ENCODE peak calls at places on chromosomes 16 and 17, in nine cellular contexts. One of them, this sample, is unnamed.

GRCh38 chr17:59466943-59467801 is 98.2 kb upstream of the DHX40 start:
- DNase-seq in endothelial cell of umbilical vein: no peak
- DNase-seq in A549: no peak
- DNase-seq in heart left ventricle: no peak
- DNase-seq in stomach: no peak
- DNase-seq in uterus: no peak
- DNase-seq in IMR-90: no peak
- DNase-seq in testis: no peak
- DNase-seq in transverse colon: peak; percentile 15
- DNase-seq in this sample: no peak

GRCh38 chr16:68844211-68844564 is 857 bp downstream of the TANGO6 start:
- DNase-seq in heart left ventricle: no peak
- DNase-seq in stomach: no peak
- DNase-seq in IMR-90: no peak
- DNase-seq in endothelial cell of umbilical vein: no peak
- DNase-seq in A549: peak; percentile 25
- DNase-seq in testis: no peak
- DNase-seq in uterus: no peak
- DNase-seq in transverse colon: no peak
- DNase-seq in this sample: no peak

GRCh38 chr16:23385441-23385840 is 67.5 kb downstream of the COG7 start:
- DNase-seq in transverse colon: no peak
- DNase-seq in uterus: no peak
- DNase-seq in stomach: no peak
- DNase-seq in endothelial cell of umbilical vein: no peak
- DNase-seq in heart left ventricle: no peak
- DNase-seq in testis: no peak
- DNase-seq in IMR-90: no peak
- DNase-seq in A549: no peak
- DNase-seq in this sample: no peak

GRCh38 chr17:75277664-75278071 is 6.6 kb upstream of the MIF4GD start:
- DNase-seq in transverse colon: no peak
- DNase-seq in uterus: no peak
- DNase-seq in stomach: no peak
- DNase-seq in IMR-90: peak; percentile 32
- DNase-seq in heart left ventricle: no peak
- DNase-seq in testis: no peak
- DNase-seq in A549: no peak
- DNase-seq in endothelial cell of umbilical vein: no peak
- DNase-seq in this sample: no peak

GRCh38 chr16:57988929-57989328 is 11.5 kb downstream of the ZNF319 start:
- DNase-seq in IMR-90: no peak
- DNase-seq in heart left ventricle: peak; percentile 54
- DNase-seq in A549: no peak
- DNase-seq in uterus: no peak
- DNase-seq in testis: no peak
- DNase-seq in endothelial cell of umbilical vein: no peak
- DNase-seq in stomach: no peak
- DNase-seq in transverse colon: no peak
- DNase-seq in this sample: no peak

GRCh38 chr17:17063546-17064122 is 21.4 kb downstream of the MPRIP start:
- DNase-seq in stomach: peak; percentile 39
- DNase-seq in uterus: no peak
- DNase-seq in IMR-90: no peak
- DNase-seq in testis: peak; percentile 70
- DNase-seq in heart left ventricle: peak; percentile 80
- DNase-seq in transverse colon: peak; percentile 33
- DNase-seq in endothelial cell of umbilical vein: no peak
- DNase-seq in A549: no peak
- DNase-seq in this sample: no peak

GRCh38 chr17:47239663-47240374 is 13.8 kb upstream of the ITGB3 start:
- DNase-seq in A549: peak; percentile 50
- DNase-seq in stomach: peak; percentile 50
- DNase-seq in endothelial cell of umbilical vein: peak; percentile 99
- DNase-seq in IMR-90: peak; percentile 98
- DNase-seq in heart left ventricle: peak; percentile 91
- DNase-seq in transverse colon: peak; percentile 60
- DNase-seq in testis: peak; percentile 86
- DNase-seq in uterus: peak; percentile 80
- DNase-seq in this sample: no peak

GRCh38 chr17:7266784-7267183 is 4.5 kb upstream of the CLDN7 start:
- DNase-seq in A549: no peak
- DNase-seq in IMR-90: peak; percentile 41
- DNase-seq in transverse colon: no peak
- DNase-seq in testis: no peak
- DNase-seq in endothelial cell of umbilical vein: no peak
- DNase-seq in uterus: no peak
- DNase-seq in stomach: no peak
- DNase-seq in heart left ventricle: no peak
- DNase-seq in this sample: no peak

GRCh38 chr16:85637808-85638186 is 24.7 kb downstream of the GSE1 start:
- DNase-seq in transverse colon: no peak
- DNase-seq in testis: peak; percentile 55
- DNase-seq in stomach: peak; percentile 79
- DNase-seq in endothelial cell of umbilical vein: no peak
- DNase-seq in heart left ventricle: no peak
- DNase-seq in A549: no peak
- DNase-seq in uterus: no peak
- DNase-seq in IMR-90: no peak
- DNase-seq in this sample: no peak
- TF ChIP-seq CTCF in transverse colon: no peak
- TF ChIP-seq CTCF in testis: no peak
- TF ChIP-seq CTCF in stomach: no peak
- TF ChIP-seq CTCF in endothelial cell of umbilical vein: no peak
- TF ChIP-seq CTCF in heart left ventricle: no peak
- TF ChIP-seq CTCF in A549: no peak
- TF ChIP-seq CTCF in uterus: no peak
- TF ChIP-seq CTCF in IMR-90: no peak
- TF ChIP-seq CTCF in this sample: no peak

GRCh38 chr17:36597229-36597628 is 4.2 kb upstream of the MRM1 start:
- DNase-seq in testis: no peak
- DNase-seq in stomach: no peak
- DNase-seq in uterus: no peak
- DNase-seq in endothelial cell of umbilical vein: no peak
- DNase-seq in IMR-90: no peak
- DNase-seq in heart left ventricle: no peak
- DNase-seq in transverse colon: peak; percentile 78
- DNase-seq in A549: no peak
- DNase-seq in this sample: no peak

GRCh38 chr17:36592316-36592710 is 634 bp downstream of the DHRS11 start:
- DNase-seq in stomach: no peak
- DNase-seq in IMR-90: no peak
- DNase-seq in A549: peak; percentile 49
- DNase-seq in testis: no peak
- DNase-seq in uterus: no peak
- DNase-seq in heart left ventricle: peak; percentile 40
- DNase-seq in endothelial cell of umbilical vein: peak; percentile 10
- DNase-seq in transverse colon: peak; percentile 33
- DNase-seq in this sample: no peak

GRCh38 chr17:36592711-36593321 is 1.1 kb downstream of the DHRS11 start:
- DNase-seq in testis: no peak
- DNase-seq in transverse colon: peak; percentile 75
- DNase-seq in IMR-90: no peak
- DNase-seq in stomach: no peak
- DNase-seq in heart left ventricle: no peak
- DNase-seq in uterus: no peak
- DNase-seq in endothelial cell of umbilical vein: no peak
- DNase-seq in A549: no peak
- DNase-seq in this sample: no peak

GRCh38 chr17:36593651-36594316 is 2.1 kb downstream of the DHRS11 start:
- DNase-seq in heart left ventricle: no peak
- DNase-seq in endothelial cell of umbilical vein: no peak
- DNase-seq in stomach: no peak
- DNase-seq in A549: no peak
- DNase-seq in uterus: no peak
- DNase-seq in testis: no peak
- DNase-seq in IMR-90: no peak
- DNase-seq in transverse colon: peak; percentile 30
- DNase-seq in this sample: no peak

DNA sequence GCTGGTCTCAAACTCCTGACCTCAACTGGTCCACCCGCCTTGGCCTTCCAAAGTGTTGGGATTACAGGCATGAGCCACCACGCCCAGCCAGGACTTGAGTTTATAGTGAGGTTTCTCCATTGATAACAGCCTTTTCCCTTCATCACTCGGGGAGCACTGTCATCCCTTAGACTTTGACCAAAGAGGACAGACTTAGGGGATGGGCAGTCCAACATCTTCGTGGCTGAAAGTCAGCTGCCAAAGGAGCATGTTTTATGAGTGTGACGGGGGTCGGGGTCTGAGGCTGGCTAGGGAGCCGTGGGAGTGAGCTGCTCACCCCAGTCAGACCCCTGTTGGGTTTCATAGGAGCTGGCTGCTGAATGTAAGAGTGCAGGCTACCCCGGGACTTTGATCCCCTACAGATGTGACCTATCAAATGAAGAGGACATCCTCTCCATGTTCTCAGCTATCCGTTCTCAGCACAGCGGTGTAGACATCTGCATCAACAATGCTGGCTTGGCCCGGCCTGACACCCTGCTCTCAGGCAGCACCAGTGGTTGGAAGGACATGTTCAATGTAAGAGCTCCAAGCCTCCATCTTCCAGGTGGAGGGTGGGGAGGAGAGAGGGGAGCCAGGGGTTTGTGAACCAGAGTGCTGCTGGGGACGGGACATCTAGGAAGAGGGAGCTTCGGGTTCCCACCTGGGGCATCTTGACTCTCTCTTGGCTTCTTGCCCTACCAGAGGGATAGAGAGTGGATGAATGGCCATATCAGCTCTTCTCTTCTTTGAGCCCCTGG is 3.1 kb downstream of the DHRS11 start:
- DNase-seq in endothelial cell of umbilical vein: no peak
- DNase-seq in IMR-90: no peak
- DNase-seq in heart left ventricle: no peak
- DNase-seq in testis: no peak
- DNase-seq in stomach: no peak
- DNase-seq in uterus: no peak
- DNase-seq in transverse colon: peak; percentile 23
- DNase-seq in A549: no peak
- DNase-seq in this sample: no peak
- TF ChIP-seq POLR2A in endothelial cell of umbilical vein: no peak
- TF ChIP-seq POLR2A in IMR-90: no peak
- TF ChIP-seq POLR2A in heart left ventricle: no peak
- TF ChIP-seq POLR2A in testis: no peak
- TF ChIP-seq POLR2A in stomach: no peak
- TF ChIP-seq POLR2A in uterus: no peak
- TF ChIP-seq POLR2A in transverse colon: no peak
- TF ChIP-seq POLR2A in A549: no peak
- TF ChIP-seq POLR2A in this sample: no peak

GRCh38 chr16:19559242-19559910 is 3.9 kb downstream of the VPS35L start:
- DNase-seq in A549: peak; percentile 35
- DNase-seq in stomach: no peak
- DNase-seq in IMR-90: peak; percentile 69
- DNase-seq in transverse colon: no peak
- DNase-seq in uterus: no peak
- DNase-seq in heart left ventricle: no peak
- DNase-seq in testis: no peak
- DNase-seq in endothelial cell of umbilical vein: peak; percentile 59
- DNase-seq in this sample: no peak

GRCh38 chr16:19555186-19555937 is at the start of gene VPS35L:
- DNase-seq in IMR-90: peak; percentile 99
- DNase-seq in uterus: peak; percentile 98
- DNase-seq in heart left ventricle: peak; percentile 99
- DNase-seq in stomach: peak; percentile 97
- DNase-seq in testis: peak; percentile 97
- DNase-seq in transverse colon: peak; percentile 98
- DNase-seq in A549: peak; percentile 98
- DNase-seq in endothelial cell of umbilical vein: peak; percentile 100
- DNase-seq in this sample: peak; percentile 98

GRCh38 chr16:19560078-19560477 is 4.6 kb downstream of the VPS35L start:
- DNase-seq in uterus: no peak
- DNase-seq in testis: no peak
- DNase-seq in transverse colon: no peak
- DNase-seq in stomach: no peak
- DNase-seq in IMR-90: no peak
- DNase-seq in endothelial cell of umbilical vein: no peak
- DNase-seq in A549: no peak
- DNase-seq in heart left ventricle: no peak
- DNase-seq in this sample: no peak

DNA sequence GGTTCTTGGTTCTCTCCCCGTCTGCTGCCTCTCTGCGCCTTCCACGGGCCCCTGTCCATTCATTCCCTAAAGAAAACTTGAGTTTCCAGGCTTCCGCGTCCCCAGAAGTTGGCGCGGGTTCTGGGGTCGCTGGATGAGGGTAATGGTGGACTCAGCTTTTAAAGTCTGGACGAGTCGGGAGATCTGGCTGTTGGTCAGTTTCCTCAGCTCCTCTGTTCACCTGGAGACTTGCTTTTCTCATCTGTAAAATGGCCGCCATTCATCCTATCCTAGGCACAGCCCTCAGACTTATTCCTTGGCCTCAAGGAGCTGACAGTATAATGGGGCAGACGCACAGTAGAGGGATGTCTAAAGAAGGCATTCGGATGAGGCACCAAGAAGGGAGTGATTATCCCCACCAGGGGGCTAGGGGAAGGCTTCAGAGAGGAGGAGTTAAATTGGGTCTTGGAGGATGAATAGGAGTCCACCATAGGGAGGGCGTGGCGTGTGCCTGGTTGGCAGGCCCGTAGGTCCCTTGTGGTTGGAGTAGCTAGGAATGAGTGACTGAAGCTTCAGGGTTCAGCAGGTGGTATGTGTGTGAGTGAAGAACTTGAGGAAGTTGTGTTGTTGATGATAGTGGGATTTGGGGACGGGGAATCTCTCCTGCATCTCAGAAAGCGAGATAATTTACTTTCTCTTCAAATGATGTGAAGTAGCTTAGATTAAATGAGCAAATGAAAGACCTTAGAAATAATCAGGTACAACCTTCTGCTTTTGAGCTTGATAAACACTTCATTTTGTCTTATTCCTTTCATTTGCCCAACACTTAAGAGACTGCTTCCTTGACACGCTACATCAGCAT is 655 bp downstream of the VPS35L start:
- DNase-seq in endothelial cell of umbilical vein: peak; percentile 52
- DNase-seq in IMR-90: peak; percentile 26
- DNase-seq in uterus: peak; percentile 19
- DNase-seq in testis: peak; percentile 46
- DNase-seq in heart left ventricle: no peak
- DNase-seq in stomach: no peak
- DNase-seq in A549: peak; percentile 41
- DNase-seq in transverse colon: peak; percentile 11
- DNase-seq in this sample: no peak
- TF ChIP-seq CTCF in endothelial cell of umbilical vein: no peak
- TF ChIP-seq CTCF in IMR-90: no peak
- TF ChIP-seq CTCF in uterus: no peak
- TF ChIP-seq CTCF in testis: no peak
- TF ChIP-seq CTCF in heart left ventricle: no peak
- TF ChIP-seq CTCF in stomach: no peak
- TF ChIP-seq CTCF in A549: no peak
- TF ChIP-seq CTCF in transverse colon: no peak
- TF ChIP-seq CTCF in this sample: no peak

GRCh38 chr16:11493531-11493929 is 93.2 kb downstream of the LITAF start:
- DNase-seq in endothelial cell of umbilical vein: no peak
- DNase-seq in testis: peak; percentile 27
- DNase-seq in stomach: no peak
- DNase-seq in transverse colon: no peak
- DNase-seq in IMR-90: no peak
- DNase-seq in A549: no peak
- DNase-seq in heart left ventricle: no peak
- DNase-seq in uterus: no peak
- DNase-seq in this sample: no peak
- TF ChIP-seq POLR2A in endothelial cell of umbilical vein: no peak
- TF ChIP-seq POLR2A in testis: no peak
- TF ChIP-seq POLR2A in stomach: no peak
- TF ChIP-seq POLR2A in transverse colon: no peak
- TF ChIP-seq POLR2A in IMR-90: no peak
- TF ChIP-seq POLR2A in A549: no peak
- TF ChIP-seq POLR2A in heart left ventricle: no peak
- TF ChIP-seq POLR2A in uterus: no peak
- TF ChIP-seq POLR2A in this sample: no peak

GRCh38 chr17:44745301-44745700 is 13.5 kb upstream of the ADAM11 start:
- DNase-seq in uterus: no peak
- DNase-seq in testis: no peak
- DNase-seq in stomach: no peak
- DNase-seq in IMR-90: no peak
- DNase-seq in heart left ventricle: no peak
- DNase-seq in A549: no peak
- DNase-seq in transverse colon: no peak
- DNase-seq in endothelial cell of umbilical vein: no peak
- DNase-seq in this sample: no peak
- TF ChIP-seq CTCF in uterus: no peak
- TF ChIP-seq CTCF in testis: no peak
- TF ChIP-seq CTCF in stomach: no peak
- TF ChIP-seq CTCF in IMR-90: no peak
- TF ChIP-seq CTCF in heart left ventricle: no peak
- TF ChIP-seq CTCF in A549: no peak
- TF ChIP-seq CTCF in transverse colon: no peak
- TF ChIP-seq CTCF in endothelial cell of umbilical vein: no peak
- TF ChIP-seq CTCF in this sample: no peak